ENCODE peak calls at places on chromosome 16, in four cellular contexts. One of them, this sample, is unnamed.

GRCh38 chr16:8571061-8571596 is 19.2 kb downstream of the TMEM114 start:
- DNase-seq in HepG2: peak; percentile 94
- DNase-seq in GM12878: no peak
- DNase-seq in K562: no peak
- DNase-seq in this sample: no peak

GRCh38 chr16:27109666-27110523 is 43.2 kb downstream of the C16orf82 start:
- DNase-seq in HepG2: peak; percentile 62
- DNase-seq in GM12878: no peak
- DNase-seq in K562: peak; percentile 85
- DNase-seq in this sample: peak; percentile 55

GRCh38 chr16:49592507-49593422 is 219.2 kb downstream of the C16orf78 start:
- DNase-seq in HepG2: peak; percentile 28
- DNase-seq in K562: peak; percentile 65
- DNase-seq in GM12878: no peak
- DNase-seq in this sample: peak; percentile 69

GRCh38 chr16:27779719-27780161 is 229.8 kb downstream of the KATNIP start:
- DNase-seq in HepG2: peak; percentile 42
- DNase-seq in K562: peak; percentile 72
- DNase-seq in GM12878: no peak
- DNase-seq in this sample: peak; percentile 33

GRCh38 chr16:23435500-23435899 is 17.5 kb downstream of the COG7 start:
- DNase-seq in HepG2: peak; percentile 77
- DNase-seq in GM12878: peak; percentile 15
- DNase-seq in K562: peak; percentile 65
- DNase-seq in this sample: peak; percentile 73

GRCh38 chr16:154223-155030 is 2.0 kb downstream of the HBZ start:
- DNase-seq in GM12878: no peak
- DNase-seq in K562: peak; percentile 68
- DNase-seq in HepG2: no peak
- DNase-seq in this sample: no peak

GRCh38 chr16:77669057-77669456 is 53.3 kb upstream of the NUDT7 start:
- DNase-seq in GM12878: no peak
- DNase-seq in HepG2: no peak
- DNase-seq in K562: no peak
- DNase-seq in this sample: no peak

GRCh38 chr16:27417047-27417671 is 15.2 kb downstream of the IL21R start:
- DNase-seq in HepG2: no peak
- DNase-seq in GM12878: no peak
- DNase-seq in K562: no peak
- DNase-seq in this sample: no peak

GRCh38 chr16:63461248-63461841 is 1425.1 kb upstream of the CDH8 start:
- DNase-seq in K562: no peak
- DNase-seq in GM12878: no peak
- DNase-seq in HepG2: peak; percentile 25
- DNase-seq in this sample: no peak

GRCh38 chr16:87231911-87232310 is 85.3 kb downstream of the C16orf95 start:
- DNase-seq in GM12878: no peak
- DNase-seq in HepG2: no peak
- DNase-seq in K562: no peak
- DNase-seq in this sample: no peak

GRCh38 chr16:704552-705380 is 835 bp downstream of the FBXL16 start:
- DNase-seq in K562: no peak
- DNase-seq in HepG2: no peak
- DNase-seq in GM12878: no peak
- DNase-seq in this sample: no peak

GRCh38 chr16:22675745-22676540 is 138.0 kb upstream of the HS3ST2 start:
- DNase-seq in HepG2: no peak
- DNase-seq in GM12878: no peak
- DNase-seq in K562: no peak
- DNase-seq in this sample: no peak

GRCh38 chr16:49127103-49127502 is 154.5 kb downstream of the CBLN1 start:
- DNase-seq in K562: peak; percentile 11
- DNase-seq in HepG2: no peak
- DNase-seq in GM12878: no peak
- DNase-seq in this sample: no peak

GRCh38 chr16:72033437-72033836 is 20.9 kb upstream of the HP start:
- DNase-seq in HepG2: no peak
- DNase-seq in K562: no peak
- DNase-seq in GM12878: no peak
- DNase-seq in this sample: no peak

GRCh38 chr16:72036098-72036497 is 18.2 kb upstream of the HP start:
- DNase-seq in K562: no peak
- DNase-seq in HepG2: no peak
- DNase-seq in GM12878: no peak
- DNase-seq in this sample: no peak
- TF ChIP-seq KDM1A in K562: no peak
- TF ChIP-seq KDM1A in HepG2: no peak
- TF ChIP-seq KDM1A in GM12878: no peak
- TF ChIP-seq KDM1A in this sample: no peak

GRCh38 chr16:64952177-64952576 is 169.7 kb downstream of the CDH11 start:
- DNase-seq in K562: no peak
- DNase-seq in GM12878: no peak
- DNase-seq in HepG2: no peak
- DNase-seq in this sample: peak; percentile 64
- TF ChIP-seq MYC in K562: no peak
- TF ChIP-seq MYC in GM12878: no peak
- TF ChIP-seq MYC in HepG2: no peak
- TF ChIP-seq MYC in this sample: no peak

GRCh38 chr16:57406881-57407280 is 2.3 kb downstream of the CCL17 start:
- DNase-seq in HepG2: no peak
- DNase-seq in K562: no peak
- DNase-seq in GM12878: no peak
- DNase-seq in this sample: no peak
- TF ChIP-seq KDM1A in HepG2: no peak
- TF ChIP-seq KDM1A in K562: no peak
- TF ChIP-seq KDM1A in GM12878: no peak
- TF ChIP-seq KDM1A in this sample: no peak

DNA sequence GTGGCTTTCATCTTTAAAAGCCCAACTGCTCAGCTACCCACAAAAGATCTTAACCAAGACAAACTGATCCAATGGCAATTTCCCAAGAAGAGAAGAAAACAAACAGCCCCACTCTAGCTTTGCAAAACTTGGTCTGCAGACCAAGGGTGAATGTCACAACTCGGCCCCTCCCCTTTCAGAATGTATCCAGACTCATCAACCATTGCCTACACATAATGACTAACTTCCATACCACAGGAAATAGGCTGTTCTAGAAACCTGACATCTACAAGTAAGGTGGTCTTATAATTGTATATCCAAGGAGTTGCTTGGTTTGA is 16.0 kb downstream of the DCUN1D3 start:
- DNase-seq in HepG2: peak; percentile 56
- DNase-seq in K562: no peak
- DNase-seq in GM12878: no peak
- DNase-seq in this sample: no peak
- TF ChIP-seq MYC in HepG2: no peak
- TF ChIP-seq MYC in K562: no peak
- TF ChIP-seq MYC in GM12878: no peak
- TF ChIP-seq MYC in this sample: no peak

DNA sequence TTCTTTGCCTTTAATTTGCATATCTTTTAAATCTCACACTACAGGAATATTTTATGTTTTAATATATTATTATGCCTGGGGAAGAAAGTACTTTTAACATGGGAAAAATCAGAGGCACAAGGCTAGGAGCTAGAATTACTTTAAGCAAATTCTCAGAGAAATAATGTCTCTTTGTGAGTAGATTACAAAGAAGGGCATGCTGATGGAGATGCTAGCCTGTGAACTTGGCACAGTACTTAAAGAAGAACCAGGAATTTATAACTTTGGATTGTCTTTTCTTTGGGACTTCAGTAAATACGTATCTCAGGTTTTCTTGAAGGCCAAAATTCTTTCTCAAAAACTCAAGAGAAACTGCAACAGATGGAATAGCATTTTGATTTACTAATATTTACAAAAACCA is 144.2 kb downstream of the ITFG1 start:
- DNase-seq in K562: no peak
- DNase-seq in GM12878: no peak
- DNase-seq in HepG2: no peak
- DNase-seq in this sample: no peak
- TF ChIP-seq KDM1A in K562: no peak
- TF ChIP-seq KDM1A in GM12878: no peak
- TF ChIP-seq KDM1A in HepG2: no peak
- TF ChIP-seq KDM1A in this sample: no peak

GRCh38 chr16:89138843-89139520 is 32.6 kb upstream of the CDH15 start:
- DNase-seq in K562: no peak
- DNase-seq in HepG2: no peak
- DNase-seq in GM12878: no peak
- DNase-seq in this sample: no peak
- TF ChIP-seq MYC in K562: no peak
- TF ChIP-seq MYC in HepG2: no peak
- TF ChIP-seq MYC in GM12878: no peak
- TF ChIP-seq MYC in this sample: no peak

GRCh38 chr16:88390760-88391496 is 8.2 kb downstream of the ZNF469 start:
- DNase-seq in GM12878: no peak
- DNase-seq in K562: no peak
- DNase-seq in HepG2: no peak
- DNase-seq in this sample: no peak
- TF ChIP-seq KDM1A in GM12878: no peak
- TF ChIP-seq KDM1A in K562: no peak
- TF ChIP-seq KDM1A in HepG2: no peak
- TF ChIP-seq KDM1A in this sample: no peak

GRCh38 chr16:13419589-13419988 is 500.4 kb upstream of the ERCC4 start:
- DNase-seq in GM12878: no peak
- DNase-seq in K562: no peak
- DNase-seq in HepG2: no peak
- DNase-seq in this sample: no peak

GRCh38 chr16:13425840-13426239 is 494.1 kb upstream of the ERCC4 start:
- DNase-seq in GM12878: no peak
- DNase-seq in HepG2: no peak
- DNase-seq in K562: no peak
- DNase-seq in this sample: no peak

GRCh38 chr16:13426279-13426678 is 493.7 kb upstream of the ERCC4 start:
- DNase-seq in K562: peak; percentile 30
- DNase-seq in HepG2: peak; percentile 60
- DNase-seq in GM12878: no peak
- DNase-seq in this sample: peak; percentile 7

GRCh38 chr16:13426736-13427135 is 493.2 kb upstream of the ERCC4 start:
- DNase-seq in K562: no peak
- DNase-seq in GM12878: no peak
- DNase-seq in HepG2: no peak
- DNase-seq in this sample: no peak

GRCh38 chr16:13421726-13422125 is 498.2 kb upstream of the ERCC4 start:
- DNase-seq in HepG2: no peak
- DNase-seq in K562: no peak
- DNase-seq in GM12878: no peak
- DNase-seq in this sample: no peak
- TF ChIP-seq MYC in HepG2: no peak
- TF ChIP-seq MYC in K562: no peak
- TF ChIP-seq MYC in GM12878: no peak
- TF ChIP-seq MYC in this sample: no peak

This sample was measured in A549.